ENCODE peak calls at places on chromosomes 1 and 21, in four cellular contexts. One of them, this sample, is unnamed.

GRCh38 chr1:161216945-161217712 is 2.0 kb downstream of the FCER1G start:
- DNase-seq in HepG2: peak
- DNase-seq in K562: no peak
- DNase-seq in A549: no peak
- DNase-seq in this sample: no peak

GRCh38 chr1:248627971-248628844 is 6.7 kb downstream of the OR2T11 start:
- DNase-seq in HepG2: no peak
- DNase-seq in K562: no peak
- DNase-seq in A549: no peak
- DNase-seq in this sample: no peak

GRCh38 chr1:21451981-21452411 is 12.1 kb downstream of the NBPF3 start:
- DNase-seq in A549: no peak
- DNase-seq in HepG2: no peak
- DNase-seq in K562: no peak
- DNase-seq in this sample: no peak

GRCh38 chr1:190464686-190465085 is 13.0 kb downstream of the BRINP3 start:
- DNase-seq in A549: no peak
- DNase-seq in HepG2: no peak
- DNase-seq in K562: no peak
- DNase-seq in this sample: no peak

GRCh38 chr1:70205076-70205436 is 323 bp downstream of the LRRC40 start:
- DNase-seq in A549: no peak
- DNase-seq in K562: no peak
- DNase-seq in HepG2: no peak
- DNase-seq in this sample: no peak

GRCh38 chr1:25173809-25174320 is 58.4 kb downstream of the SYF2 start:
- DNase-seq in A549: no peak
- DNase-seq in HepG2: no peak
- DNase-seq in K562: no peak
- DNase-seq in this sample: peak

GRCh38 chr21:41564871-41565281 is 56.9 kb upstream of the TMPRSS2 start:
- DNase-seq in HepG2: peak
- DNase-seq in A549: peak
- DNase-seq in K562: no peak
- DNase-seq in this sample: no peak

GRCh38 chr1:212561501-212561931 is 47.0 kb upstream of the ATF3 start:
- DNase-seq in K562: no peak
- DNase-seq in HepG2: no peak
- DNase-seq in A549: peak
- DNase-seq in this sample: no peak

GRCh38 chr1:81044708-81045107 is 756.0 kb upstream of the ADGRL2 start:
- DNase-seq in K562: no peak
- DNase-seq in A549: no peak
- DNase-seq in HepG2: no peak
- DNase-seq in this sample: no peak

GRCh38 chr1:236052227-236052993 is 12.5 kb downstream of the NID1 start:
- DNase-seq in HepG2: no peak
- DNase-seq in A549: no peak
- DNase-seq in K562: no peak
- DNase-seq in this sample: no peak

GRCh38 chr1:12475947-12476346 is 142.1 kb downstream of the DHRS3 start:
- DNase-seq in K562: no peak
- DNase-seq in A549: peak
- DNase-seq in HepG2: peak
- DNase-seq in this sample: no peak

DNA sequence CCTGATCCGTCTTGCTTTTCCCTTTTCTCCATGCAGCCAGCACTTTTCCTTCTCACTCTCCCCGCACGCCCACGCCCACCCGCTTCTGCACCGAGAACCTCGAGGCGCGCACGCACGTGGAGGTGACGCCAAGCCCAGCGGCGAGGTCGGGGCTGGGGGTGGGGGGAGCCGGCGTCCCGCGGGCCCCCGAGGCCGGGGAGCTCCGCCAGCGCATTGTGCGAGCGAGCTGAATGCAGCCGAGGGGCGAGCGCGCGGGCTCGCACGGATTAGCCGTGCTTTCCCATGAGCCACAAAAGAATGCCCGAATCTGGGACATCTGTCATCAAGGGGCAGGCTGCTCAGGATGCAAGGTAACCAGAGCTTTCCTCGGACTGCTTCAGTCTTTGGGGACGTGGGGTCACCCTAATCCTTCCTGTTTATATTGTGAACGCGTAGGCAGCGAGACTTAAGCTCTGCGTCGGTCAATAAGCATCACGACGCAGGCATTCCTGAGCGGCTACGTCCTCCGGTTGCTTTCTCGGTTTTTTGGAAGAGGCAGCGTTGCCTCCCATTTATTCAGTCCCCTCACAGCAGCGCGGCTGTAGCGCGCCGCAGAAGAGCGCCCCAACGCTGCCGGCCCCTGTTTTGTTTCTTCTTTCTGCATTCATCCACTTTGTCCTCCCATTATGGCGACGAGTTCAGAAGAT is 67.3 kb upstream of the AKT3 start:
- DNase-seq in HepG2: no peak
- DNase-seq in A549: peak
- DNase-seq in K562: no peak
- DNase-seq in this sample: peak
- TF ChIP-seq RFX5 in HepG2: no peak
- TF ChIP-seq RFX5 in A549: no peak
- TF ChIP-seq RFX5 in K562: no peak
- TF ChIP-seq RFX5 in this sample: no peak

DNA sequence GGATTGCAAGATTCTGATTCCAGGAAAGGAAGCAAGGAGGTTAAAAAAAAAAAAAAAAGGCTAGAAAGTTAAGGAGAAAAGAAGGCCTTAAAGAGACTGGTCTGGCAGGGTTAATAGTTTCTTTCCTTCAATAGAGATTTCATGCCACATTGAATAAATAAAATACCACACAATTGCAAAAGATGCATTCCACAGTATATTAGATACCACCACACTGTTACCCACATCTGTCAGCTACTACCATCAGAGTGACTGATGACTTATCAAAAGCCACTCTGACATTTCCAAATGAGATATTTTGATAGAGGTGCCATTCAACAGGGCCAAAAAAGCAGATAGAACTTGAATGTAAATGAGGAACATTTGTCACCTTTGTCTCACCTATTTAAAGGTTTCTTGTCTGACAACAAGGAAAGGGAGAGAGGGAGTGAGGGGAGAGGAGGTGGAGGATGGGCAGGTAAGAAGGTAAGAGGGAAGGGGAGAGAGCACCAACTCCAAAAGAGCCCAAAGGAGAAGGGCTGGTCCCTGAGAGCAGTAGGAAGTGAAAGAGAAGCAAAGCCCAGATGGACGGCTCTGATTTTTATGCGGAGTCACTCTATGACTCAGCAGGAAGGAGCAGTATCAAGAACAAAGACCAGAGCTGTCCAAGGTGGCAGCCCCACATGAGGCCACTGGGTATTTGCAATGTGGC is 38.3 kb downstream of the LRRN2 start:
- DNase-seq in K562: peak
- DNase-seq in HepG2: peak
- DNase-seq in A549: peak
- DNase-seq in this sample: no peak
- TF ChIP-seq PHF8 in K562: no peak
- TF ChIP-seq PHF8 in HepG2: no peak
- TF ChIP-seq PHF8 in A549: no peak
- TF ChIP-seq PHF8 in this sample: no peak

DNA sequence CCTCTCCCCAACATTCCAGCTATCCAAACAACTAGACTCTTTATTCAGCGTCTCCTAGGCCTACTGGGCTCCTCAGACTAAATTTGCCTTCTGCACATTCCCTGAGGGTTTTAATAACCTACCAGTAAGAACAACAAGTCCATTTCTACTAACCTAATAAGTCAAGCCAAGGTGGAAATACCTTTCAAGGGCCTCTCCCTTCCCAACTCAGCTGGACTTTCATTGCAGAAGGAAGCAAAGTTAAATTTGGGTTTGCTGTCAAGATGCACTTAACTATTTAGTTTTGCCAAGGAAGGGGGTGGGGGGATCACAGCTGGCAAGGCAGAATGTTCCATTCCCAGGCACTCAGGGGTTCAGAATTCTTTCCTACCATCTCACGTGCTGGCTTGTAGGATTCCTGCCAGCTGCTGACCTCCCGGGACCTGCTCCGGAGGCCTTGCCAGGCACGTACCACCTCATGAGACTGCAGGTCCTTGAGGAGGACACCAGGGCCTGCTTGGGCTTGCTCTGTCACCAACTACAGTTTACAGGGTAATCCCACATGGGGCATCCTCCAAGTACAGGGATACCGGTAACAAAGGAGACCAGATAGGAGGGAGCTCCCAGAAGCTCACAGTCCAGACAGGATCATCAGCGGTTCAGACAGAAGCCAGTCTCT is 29.7 kb downstream of the SLC30A1 start:
- DNase-seq in HepG2: no peak
- DNase-seq in K562: no peak
- DNase-seq in A549: no peak
- DNase-seq in this sample: no peak
- TF ChIP-seq RNF2 in HepG2: no peak
- TF ChIP-seq RNF2 in K562: no peak
- TF ChIP-seq RNF2 in A549: no peak
- TF ChIP-seq RNF2 in this sample: no peak

DNA sequence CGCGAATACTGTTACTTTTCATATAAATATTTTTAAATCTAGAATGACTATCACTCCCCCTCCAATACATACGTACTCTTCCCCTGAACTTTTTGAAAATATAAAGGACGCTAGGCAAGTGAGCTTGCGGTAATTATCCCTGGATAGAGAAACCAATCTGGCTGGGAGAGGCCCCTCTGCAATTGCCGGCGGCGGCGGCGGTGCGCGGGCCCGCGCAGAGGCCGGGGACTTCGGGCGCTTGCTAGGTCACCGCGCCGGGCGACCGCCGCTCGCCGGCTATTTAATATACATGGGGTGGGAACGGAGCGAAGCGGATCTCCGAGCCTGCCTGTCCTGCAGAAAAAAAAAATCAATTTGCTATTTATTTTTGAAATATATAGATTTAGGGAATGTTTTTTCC is 416.3 kb upstream of the ESRRG start:
- DNase-seq in K562: no peak
- DNase-seq in A549: no peak
- DNase-seq in HepG2: no peak
- DNase-seq in this sample: peak
- TF ChIP-seq RFX5 in K562: no peak
- TF ChIP-seq RFX5 in A549: no peak
- TF ChIP-seq RFX5 in HepG2: no peak
- TF ChIP-seq RFX5 in this sample: no peak

DNA sequence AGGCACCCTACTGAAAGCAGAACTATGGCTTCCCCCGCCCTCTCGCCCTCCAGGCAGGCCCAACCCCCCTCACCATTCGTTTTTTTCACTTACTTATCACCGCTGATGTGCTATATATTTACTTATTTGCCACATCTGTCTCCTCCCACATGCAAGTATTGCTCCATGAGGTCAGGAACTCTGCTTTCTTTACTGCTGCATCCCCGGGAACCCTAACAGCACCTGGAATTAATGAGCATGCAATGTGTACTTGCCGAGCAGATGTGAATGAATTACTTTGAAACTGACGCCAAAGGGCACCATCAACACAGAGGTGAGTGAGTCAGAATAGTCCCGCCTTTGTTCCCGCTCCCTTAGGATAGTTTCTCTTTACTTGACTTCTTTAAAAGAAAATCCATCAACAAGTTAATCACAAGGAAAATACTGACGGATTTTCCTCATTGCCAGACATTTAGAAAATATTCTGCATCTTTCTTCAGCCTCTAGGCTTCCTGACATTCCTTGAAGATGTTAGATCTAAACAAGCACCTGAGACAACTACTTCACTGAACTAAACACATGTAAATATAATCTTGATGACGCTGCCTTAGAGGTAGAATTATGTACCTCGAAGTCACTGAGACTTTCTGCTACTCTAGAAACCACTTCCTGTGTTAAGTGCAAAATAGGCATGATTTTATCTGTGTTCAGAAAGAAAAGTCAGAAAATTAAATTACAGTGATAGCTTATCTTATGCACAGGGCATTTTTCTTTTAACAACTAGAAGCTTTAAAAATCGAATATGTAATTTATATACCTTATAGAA is 17.5 kb upstream of the RAB4A start:
- DNase-seq in HepG2: peak
- DNase-seq in A549: peak
- DNase-seq in K562: no peak
- DNase-seq in this sample: no peak
- TF ChIP-seq PHF8 in HepG2: no peak
- TF ChIP-seq PHF8 in A549: no peak
- TF ChIP-seq PHF8 in K562: no peak
- TF ChIP-seq PHF8 in this sample: no peak

DNA sequence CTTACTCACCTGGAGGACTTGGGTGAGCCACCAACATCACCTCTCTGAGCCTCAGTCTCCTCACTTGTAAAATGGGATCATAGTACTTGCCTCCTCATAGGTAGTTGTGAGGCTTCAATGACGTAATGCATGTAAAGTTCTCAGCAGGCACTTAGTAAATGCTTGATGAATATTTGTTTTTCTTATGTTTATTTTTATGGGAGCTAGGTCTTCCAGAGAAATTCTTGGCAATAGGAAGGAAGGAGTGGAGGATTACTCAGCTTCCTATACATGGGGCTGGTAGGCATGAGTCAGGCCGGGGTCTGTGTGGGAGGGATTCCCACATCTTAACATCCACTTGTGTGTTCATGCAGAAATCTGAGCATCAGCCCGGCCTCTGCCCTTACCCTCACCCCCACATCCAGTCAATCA is 95.4 kb upstream of the USP24 start:
- DNase-seq in K562: no peak
- DNase-seq in HepG2: no peak
- DNase-seq in A549: peak
- DNase-seq in this sample: no peak
- TF ChIP-seq RNF2 in K562: no peak
- TF ChIP-seq RNF2 in HepG2: no peak
- TF ChIP-seq RNF2 in A549: no peak
- TF ChIP-seq RNF2 in this sample: no peak